ENCODE peak calls at places on chromosomes 16 and 17, in eight cellular contexts. C is PC-3, P is MM.1S, A is GM23248, I is PC-9, E is K562, S is HCT116, F is fibroblast of lung. N is an unnamed sample.

GRCh38 chr16:17396762-17397498 is 73.8 kb downstream of the XYLT1 start:
- DNase-seq in C (no peak), P (no peak), A (peak; percentile 31), I (no peak), E (no peak), S (no peak), F (peak; percentile 78), N (no peak)

GRCh38 chr16:683396-684066 is 603 bp downstream of the JMJD8 start:
- DNase-seq in C (no peak), P (no peak), A (peak; percentile 40), I (no peak), E (peak; percentile 70), S (no peak), F (no peak), N (peak; percentile 63)

GRCh38 chr17:72618018-72618509 is 474.4 kb downstream of the SLC39A11 start:
- DNase-seq in C (peak; percentile 76), P (no peak), A (peak; percentile 56), I (peak; percentile 75), E (peak; percentile 7), S (peak; percentile 66), F (no peak), N (no peak)

GRCh38 chr16:49634235-49635008 is 221.5 kb downstream of the ZNF423 start:
- DNase-seq in C (no peak), P (no peak), A (no peak), I (no peak), E (no peak), S (no peak), F (no peak), N (no peak)

GRCh38 chr16:2088192-2088631 is 40.4 kb downstream of the TSC2 start:
- DNase-seq in C (no peak), P (no peak), A (no peak), I (no peak), E (no peak), S (no peak), F (no peak), N (no peak)

GRCh38 chr17:42288985-42289862 is 926 bp downstream of the STAT5A start:
- DNase-seq in C (no peak), P (no peak), A (no peak), I (no peak), E (peak; percentile 91), S (no peak), F (no peak), N (peak; percentile 73)

GRCh38 chr17:67830440-67830839 is 5.1 kb downstream of the BPTF start:
- DNase-seq in C (peak; percentile 0), P (no peak), A (peak; percentile 27), I (no peak), E (no peak), S (no peak), F (no peak), N (no peak)

GRCh38 chr17:64200080-64201042 is 62.7 kb downstream of the TEX2 start:
- DNase-seq in C (no peak), P (peak; percentile 23), A (peak; percentile 66), I (peak; percentile 14), E (no peak), S (no peak), F (peak; percentile 50), N (no peak)

GRCh38 chr17:61127960-61128359 is 271.7 kb upstream of the TBX2 start:
- DNase-seq in C (no peak), P (no peak), A (peak; percentile 72), I (no peak), E (no peak), S (no peak), F (peak; percentile 60), N (no peak)

GRCh38 chr16:53507464-53508180 is 4.6 kb upstream of the AKTIP start:
- DNase-seq in C (no peak), P (no peak), A (no peak), I (no peak), E (peak; percentile 29), S (no peak), F (no peak), N (no peak)

GRCh38 chr16:53115047-53115446 is 60.3 kb downstream of the CHD9 start:
- DNase-seq in C (no peak), P (no peak), A (no peak), I (no peak), E (no peak), S (no peak), F (no peak), N (no peak)

GRCh38 chr16:96935-97381 is 18.9 kb downstream of the MPG start:
- DNase-seq in C (peak; percentile 87), P (peak; percentile 88), A (peak; percentile 96), I (peak; percentile 91), E (peak; percentile 96), S (peak; percentile 41), F (peak; percentile 85), N (peak; percentile 96)

GRCh38 chr17:7439462-7440112 is at the start of gene FGF11:
- DNase-seq in C (no peak), P (no peak), A (peak; percentile 19), I (peak; percentile 31), E (no peak), S (no peak), F (no peak), N (no peak)

GRCh38 chr17:2792541-2793169 is 3.6 kb upstream of the RAP1GAP2 start:
- DNase-seq in C (no peak), P (no peak), A (no peak), I (no peak), E (no peak), S (no peak), F (no peak), N (no peak)

GRCh38 chr17:6936370-6937028 is 59.4 kb upstream of the ALOX12 start:
- DNase-seq in C (no peak), P (peak; percentile 16), A (peak; percentile 70), I (peak; percentile 60), E (no peak), S (no peak), F (peak; percentile 26), N (peak; percentile 86)

GRCh38 chr17:50672831-50673551 is 34.7 kb downstream of the ANKRD40 start:
- DNase-seq in C (peak; percentile 63), P (no peak), A (no peak), I (no peak), E (no peak), S (no peak), F (no peak), N (no peak)

GRCh38 chr17:71846561-71846960 is 274.3 kb upstream of the SOX9 start:
- DNase-seq in C (no peak), P (no peak), A (no peak), I (no peak), E (no peak), S (no peak), F (no peak), N (no peak)

GRCh38 chr17:79413591-79413990 is 197.3 kb downstream of the RBFOX3 start:
- DNase-seq in C (no peak), P (no peak), A (no peak), I (no peak), E (no peak), S (no peak), F (no peak), N (no peak)

GRCh38 chr16:83301966-83302365 is 505.8 kb upstream of the HSBP1 start:
- DNase-seq in C (no peak), P (no peak), A (peak; percentile 28), I (no peak), E (no peak), S (no peak), F (peak; percentile 17), N (no peak)

GRCh38 chr17:75679706-75680201 is 12.6 kb downstream of the SAP30BP start:
- DNase-seq in C (peak; percentile 91), P (no peak), A (peak; percentile 50), I (peak; percentile 77), E (no peak), S (no peak), F (no peak), N (no peak)

GRCh38 chr17:21289902-21290571 is 5.5 kb downstream of the MAP2K3 start:
- DNase-seq in C (no peak), P (no peak), A (peak; percentile 52), I (no peak), E (no peak), S (no peak), F (no peak), N (no peak)

GRCh38 chr17:13597723-13598347 is 3.9 kb downstream of the HS3ST3A1 start:
- DNase-seq in C (peak; percentile 78), P (peak; percentile 22), A (peak; percentile 73), I (peak; percentile 5), E (peak; percentile 61), S (peak; percentile 27), F (peak; percentile 85), N (peak; percentile 74)

GRCh38 chr17:1649116-1649843 is 386 bp downstream of the RILP start:
- DNase-seq in C (peak; percentile 77), P (peak; percentile 81), A (peak; percentile 98), I (peak; percentile 87), E (peak; percentile 81), S (peak; percentile 28), F (peak; percentile 87), N (peak; percentile 89)

DNA sequence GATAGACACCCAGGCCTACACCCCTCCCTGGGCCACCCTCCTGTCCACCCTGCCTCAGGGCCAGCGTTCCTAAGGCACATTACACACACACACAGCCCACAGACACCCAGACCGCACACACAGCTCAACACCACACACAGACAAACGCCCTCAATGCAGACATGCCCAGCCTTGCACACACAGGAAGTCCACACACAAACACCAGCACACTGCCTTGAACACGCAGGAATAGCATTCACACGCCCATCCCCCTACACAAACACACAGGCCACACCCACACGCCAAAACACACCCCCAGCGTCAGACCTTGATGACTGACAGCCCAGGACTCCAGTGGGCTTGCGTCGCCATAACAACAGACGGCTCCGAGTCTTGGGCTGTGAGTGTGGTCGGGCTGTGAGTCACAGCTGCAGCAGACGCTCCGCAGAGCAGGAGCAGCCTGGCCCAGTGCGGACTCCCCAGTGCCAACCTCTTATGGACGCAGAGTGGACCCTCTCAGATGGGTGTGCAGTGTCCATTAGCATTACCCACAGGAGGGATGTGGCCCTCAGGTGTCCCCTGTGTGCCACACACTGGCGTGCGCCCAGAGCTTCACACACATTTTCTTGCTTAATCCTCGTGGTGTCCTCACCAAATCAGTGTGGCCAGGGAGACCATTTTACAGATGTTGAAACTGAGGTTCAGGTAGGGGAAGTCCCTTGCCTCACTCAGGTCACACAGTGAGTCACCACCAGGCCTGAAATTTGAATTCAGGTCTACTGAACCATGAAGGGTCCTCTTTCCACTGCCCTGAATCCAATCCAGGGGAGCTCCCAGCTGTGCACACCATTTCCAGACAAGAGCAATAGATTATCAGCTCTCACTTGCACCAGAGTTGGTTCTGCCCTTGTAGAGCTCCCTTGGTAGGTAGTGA is 17.8 kb upstream of the RAI1 start:
- DNase-seq in C (peak; percentile 80), P (no peak), A (peak; percentile 98), I (peak; percentile 57), E (peak; percentile 85), S (peak; percentile 84), F (peak; percentile 95), N (peak; percentile 75)
- H2AFZ ChIP-seq in C (no peak overlapping the region), P (no peak overlapping the region), A (peak overlapping the region; percentile 48), I (no peak overlapping the region), E (peak overlapping the region; percentile 96), S (no peak overlapping the region), F (peak overlapping the region; percentile 56), N (no peak overlapping the region)

GRCh38 chr16:82010649-82011048 is 621 bp downstream of the SDR42E1 start:
- DNase-seq in C (no peak), P (peak; percentile 14), A (no peak), I (no peak), E (no peak), S (no peak), F (no peak), N (no peak)
- H2AFZ ChIP-seq in C (no peak overlapping the region), P (peak overlapping the region; percentile 93), A (no peak overlapping the region), I (peak overlapping the region; percentile 97), E (peak overlapping the region; percentile 15), S (no peak overlapping the region), F (no peak overlapping the region), N (peak overlapping the region; percentile 73)

GRCh38 chr16:67149276-67150057 is 1.3 kb downstream of the B3GNT9 start:
- DNase-seq in C (no peak), P (no peak), A (no peak), I (no peak), E (no peak), S (no peak), F (no peak), N (no peak)
- H2AFZ ChIP-seq in C (no peak overlapping the region), P (no peak overlapping the region), A (no peak overlapping the region), I (no peak overlapping the region), E (no peak overlapping the region), S (no peak overlapping the region), F (no peak overlapping the region), N (no peak overlapping the region)

GRCh38 chr17:34252138-34252889 is 2.8 kb upstream of the CCL2 start:
- DNase-seq in C (no peak), P (no peak), A (peak; percentile 88), I (no peak), E (peak; percentile 46), S (no peak), F (peak; percentile 80), N (no peak)
- H2AFZ ChIP-seq in C (no peak overlapping the region), P (no peak overlapping the region), A (peak overlapping the region; percentile 10), I (no peak overlapping the region), E (no peak overlapping the region), S (no peak overlapping the region), F (no peak overlapping the region), N (no peak overlapping the region)